ENCODE peak calls at places on chromosome 4, in four cellular contexts. X is putamen; W is activated CD8-positive, alpha-beta memory T cell treated with anti-CD3 and anti-CD28 coated beads for 48 hours; U is left lung. K is an unnamed sample.

GRCh38 chr4:87077834-87078585 is 142.4 kb downstream of the KLHL8 start:
- DNase-seq in X (peak), W (no peak), U (no peak), K (peak)

GRCh38 chr4:24743931-24744330 is 51.4 kb upstream of the SOD3 start:
- DNase-seq in X (no peak), W (no peak), U (no peak), K (no peak)

GRCh38 chr4:86493460-86493859 is 100.7 kb upstream of the PTPN13 start:
- DNase-seq in X (no peak), W (no peak), U (no peak), K (peak)

GRCh38 chr4:244471-244870 is 60.8 kb downstream of the ZNF732 start:
- DNase-seq in X (peak), W (no peak), U (no peak), K (peak)

GRCh38 chr4:40933272-40934053 is 183.7 kb downstream of the NSUN7 start:
- DNase-seq in X (peak), W (no peak), U (no peak), K (peak)

GRCh38 chr4:187827631-187828030 is 167.9 kb upstream of the ZFP42 start:
- DNase-seq in X (no peak), W (no peak), U (no peak), K (no peak)

GRCh38 chr4:158912390-158913175 is 143.8 kb downstream of the FNIP2 start:
- DNase-seq in X (no peak), W (no peak), U (no peak), K (no peak)

GRCh38 chr4:177528620-177529019 is 86.4 kb upstream of the AGA start:
- DNase-seq in X (no peak), W (no peak), U (no peak), K (no peak)

GRCh38 chr4:54058171-54058570 is 6.2 kb downstream of the CHIC2 start:
- DNase-seq in X (no peak), W (no peak), U (no peak), K (no peak)

GRCh38 chr4:127965803-127966175 is 583 bp downstream of the ABHD18 start:
- DNase-seq in X (peak), W (peak), U (peak), K (peak)